ENCODE peak calls at places on chromosomes 6 and 20, in four cellular contexts. G is neural progenitor cell, N is osteoblast, K is NCI-H1105. F is an unnamed sample.

GRCh38 chr6:168714547-168715260 is 273.7 kb downstream of the SMOC2 start:
- DNase-seq in K (no peak), G (no peak), N (no peak), F (no peak)

GRCh38 chr6:143687604-143688003 is 9.8 kb downstream of the PHACTR2 start:
- DNase-seq in K (no peak), N (no peak), G (no peak), F (no peak)

GRCh38 chr20:47814632-47815415 is 29.5 kb upstream of the SULF2 start:
- DNase-seq in K (no peak), G (no peak), N (peak; percentile 49), F (no peak)

GRCh38 chr6:17905611-17906592 is 81.5 kb downstream of the KIF13A start:
- DNase-seq in G (no peak), K (no peak), N (peak; percentile 15), F (peak; percentile 47)

GRCh38 chr6:26554669-26555504 is 16.7 kb downstream of the HMGN4 start:
- DNase-seq in N (no peak), G (peak; percentile 69), K (no peak), F (peak; percentile 64)

GRCh38 chr6:5278047-5278446 is 16.7 kb downstream of the FARS2 start:
- DNase-seq in N (peak; percentile 17), G (no peak), K (no peak), F (no peak)

GRCh38 chr6:12369781-12370262 is 79.7 kb downstream of the EDN1 start:
- DNase-seq in K (no peak), N (no peak), G (no peak), F (no peak)

GRCh38 chr6:75855047-75855446 is 106.0 kb downstream of the MYO6 start:
- DNase-seq in K (no peak), N (peak; percentile 34), G (peak; percentile 78), F (peak; percentile 62)

GRCh38 chr6:17998442-17998841 is 11.0 kb upstream of the KIF13A start:
- DNase-seq in G (no peak), N (no peak), K (no peak), F (no peak)

GRCh38 chr6:18990313-18990978 is 603.3 kb downstream of the RNF144B start:
- DNase-seq in K (peak; percentile 86), N (no peak), G (peak; percentile 93), F (peak; percentile 74)

GRCh38 chr6:81753709-81754678 is 1.5 kb upstream of the TENT5A start:
- DNase-seq in K (no peak), G (peak; percentile 79), N (peak; percentile 81), F (peak; percentile 78)

GRCh38 chr6:6736753-6737654 is 148.5 kb downstream of the LY86 start:
- DNase-seq in N (peak; percentile 93), G (peak; percentile 75), K (no peak), F (no peak)

GRCh38 chr6:19210849-19211590 is 626.1 kb upstream of the ID4 start:
- DNase-seq in G (peak; percentile 67), K (no peak), N (peak; percentile 10), F (no peak)

GRCh38 chr20:11891081-11891826 is 26.4 kb upstream of the BTBD3 start:
- DNase-seq in N (peak; percentile 81), K (peak; percentile 67), G (peak; percentile 84), F (peak; percentile 75)

GRCh38 chr6:44655368-44656342 is 268.1 kb downstream of the CDC5L start:
- DNase-seq in N (peak; percentile 91), G (peak; percentile 89), K (peak; percentile 48), F (peak; percentile 91)